ENCODE peak calls at places on chromosomes 6 and 20, in four cellular contexts. Y is memory B cell, B is IMR-90, O is iris pigment epithelial cell. M is an unnamed sample.

GRCh38 chr20:37384683-37385174 is 38.8 kb downstream of the SRC start:
- DNase-seq in Y (peak), B (peak), O (peak), M (peak)

GRCh38 chr20:63589261-63590217 is 15.5 kb upstream of the HELZ2 start:
- DNase-seq in Y (no peak), B (no peak), O (no peak), M (no peak)

GRCh38 chr6:126720326-126720725 is 380.4 kb downstream of the CENPW start:
- DNase-seq in Y (no peak), B (peak), O (peak), M (no peak)

GRCh38 chr20:37921341-37921929 is 18.5 kb downstream of the VSTM2L start:
- DNase-seq in Y (no peak), B (no peak), O (no peak), M (no peak)

GRCh38 chr6:139161169-139161568 is 26.3 kb downstream of the HECA start:
- DNase-seq in Y (no peak), B (peak), O (peak), M (no peak)

GRCh38 chr20:24612799-24613775 is 143.7 kb downstream of the SYNDIG1 start:
- DNase-seq in Y (no peak), B (peak), O (peak), M (no peak)

GRCh38 chr6:130697661-130698535 is 129.3 kb upstream of the SMLR1 start:
- DNase-seq in Y (peak), B (peak), O (peak), M (peak)

GRCh38 chr6:109454483-109455160 is 950 bp downstream of the MICAL1 start:
- DNase-seq in Y (no peak), B (peak), O (peak), M (peak)

GRCh38 chr6:142342986-142343385 is 41.2 kb downstream of the ADGRG6 start:
- DNase-seq in Y (no peak), B (no peak), O (no peak), M (no peak)

GRCh38 chr20:51462566-51463276 is 79.8 kb downstream of the NFATC2 start:
- DNase-seq in Y (no peak), B (peak), O (peak), M (peak)

GRCh38 chr6:85490516-85491248 is 40.8 kb downstream of the NT5E start:
- DNase-seq in Y (no peak), B (peak), O (peak), M (no peak)

GRCh38 chr20:49752504-49752903 is 38.8 kb upstream of the B4GALT5 start:
- DNase-seq in Y (no peak), B (no peak), O (no peak), M (no peak)

GRCh38 chr20:19932170-19932667 is 84.9 kb upstream of the NAA20 start:
- DNase-seq in Y (no peak), B (peak), O (peak), M (peak)

GRCh38 chr6:119129968-119130484 is 51.6 kb upstream of the FAM184A start:
- DNase-seq in Y (no peak), B (peak), O (peak), M (peak)

GRCh38 chr20:59955131-59955796 is 3.0 kb upstream of the CDH26 start:
- DNase-seq in Y (no peak), B (no peak), O (no peak), M (no peak)

GRCh38 chr20:46823753-46824152 is 70.9 kb upstream of the EYA2 start:
- DNase-seq in Y (no peak), B (no peak), O (no peak), M (no peak)

GRCh38 chr6:168929871-168930450 is 323.7 kb downstream of the THBS2 start:
- DNase-seq in Y (no peak), B (no peak), O (no peak), M (no peak)

GRCh38 chr20:53331151-53331973 is 262.3 kb downstream of the ZNF217 start:
- DNase-seq in Y (no peak), B (no peak), O (peak), M (peak)

GRCh38 chr20:39904713-39905112 is 784.3 kb downstream of the MAFB start:
- DNase-seq in Y (no peak), B (no peak), O (no peak), M (no peak)

GRCh38 chr6:164570791-164571190 is 738.6 kb downstream of the C6orf118 start:
- DNase-seq in Y (no peak), B (no peak), O (no peak), M (no peak)

GRCh38 chr6:139644821-139645220 is 270.4 kb upstream of the CITED2 start:
- DNase-seq in Y (no peak), B (peak), O (peak), M (peak)

GRCh38 chr20:51955756-51956155 is 153.4 kb upstream of the SALL4 start:
- DNase-seq in Y (no peak), B (peak), O (peak), M (no peak)

GRCh38 chr6:83215131-83216047 is 22.2 kb downstream of the RWDD2A start:
- DNase-seq in Y (peak), B (peak), O (peak), M (peak)

GRCh38 chr6:144534123-144534676 is 249.1 kb downstream of the UTRN start:
- DNase-seq in Y (no peak), B (peak), O (peak), M (no peak)

GRCh38 chr6:114315841-114316595 is 26.8 kb downstream of the HS3ST5 start:
- DNase-seq in Y (no peak), B (no peak), O (no peak), M (no peak)

GRCh38 chr6:32845381-32845884 is 1.6 kb upstream of the PSMB8 start:
- DNase-seq in Y (peak), B (no peak), O (no peak), M (no peak)

GRCh38 chr6:73832313-73832712 is 136.3 kb downstream of the CD109 start:
- DNase-seq in Y (no peak), B (no peak), O (no peak), M (no peak)

GRCh38 chr6:39301606-39302005 is 12.6 kb downstream of the KCNK17 start:
- DNase-seq in Y (no peak), B (no peak), O (peak), M (no peak)

GRCh38 chr6:28634758-28635546 is 109.3 kb downstream of the GPX5 start:
- DNase-seq in Y (no peak), B (no peak), O (peak), M (no peak)

GRCh38 chr6:11011787-11012234 is 32.3 kb downstream of the ELOVL2 start:
- DNase-seq in Y (no peak), B (no peak), O (no peak), M (no peak)

GRCh38 chr6:52305948-52306767 is 21.6 kb upstream of the MCM3 start:
- DNase-seq in Y (peak), B (no peak), O (no peak), M (no peak)

GRCh38 chr6:111663692-111664564 is 58.2 kb upstream of the TRAF3IP2 start:
- DNase-seq in Y (no peak), B (peak), O (peak), M (peak)

GRCh38 chr6:26351544-26351953 is 13.4 kb upstream of the BTN3A2 start:
- DNase-seq in Y (no peak), B (peak), O (peak), M (peak)

GRCh38 chr6:148137652-148138051 is 205.0 kb upstream of the SASH1 start:
- DNase-seq in Y (no peak), B (no peak), O (no peak), M (no peak)

GRCh38 chr6:129104560-129104959 is 221.6 kb downstream of the LAMA2 start:
- DNase-seq in Y (no peak), B (no peak), O (peak), M (no peak)